ENCODE peak calls at places on chromosomes 3 and 15, in six cellular contexts. One of them, this sample, is unnamed.

GRCh38 chr3:159123877-159124276 is 322.0 kb downstream of the MFSD1 start:
- DNase-seq in tibial nerve: no peak
- DNase-seq in body of pancreas: no peak
- DNase-seq in SK-N-SH: no peak
- DNase-seq in AG04450: no peak
- DNase-seq in tibial artery: no peak
- DNase-seq in this sample: no peak

GRCh38 chr3:31196881-31197364 is 302.5 kb upstream of the GADL1 start:
- DNase-seq in tibial nerve: peak
- DNase-seq in body of pancreas: no peak
- DNase-seq in SK-N-SH: no peak
- DNase-seq in AG04450: no peak
- DNase-seq in tibial artery: peak
- DNase-seq in this sample: no peak

GRCh38 chr15:66578286-66578875 is 12.6 kb upstream of the LCTL start:
- DNase-seq in tibial nerve: no peak
- DNase-seq in body of pancreas: no peak
- DNase-seq in SK-N-SH: no peak
- DNase-seq in AG04450: peak
- DNase-seq in tibial artery: no peak
- DNase-seq in this sample: no peak

GRCh38 chr15:101479342-101479845 is 10.1 kb downstream of the PCSK6 start:
- DNase-seq in tibial nerve: no peak
- DNase-seq in body of pancreas: no peak
- DNase-seq in SK-N-SH: no peak
- DNase-seq in AG04450: no peak
- DNase-seq in tibial artery: no peak
- DNase-seq in this sample: no peak

GRCh38 chr3:112020653-112021052 is 13.9 kb upstream of the TMPRSS7 start:
- DNase-seq in tibial nerve: no peak
- DNase-seq in body of pancreas: no peak
- DNase-seq in SK-N-SH: no peak
- DNase-seq in AG04450: no peak
- DNase-seq in tibial artery: no peak
- DNase-seq in this sample: no peak

GRCh38 chr3:170563712-170564423 is 22.0 kb downstream of the SLC7A14 start:
- DNase-seq in tibial nerve: no peak
- DNase-seq in body of pancreas: no peak
- DNase-seq in SK-N-SH: peak
- DNase-seq in AG04450: peak
- DNase-seq in tibial artery: no peak
- DNase-seq in this sample: no peak

GRCh38 chr3:61682671-61683408 is 121.5 kb downstream of the PTPRG start:
- DNase-seq in tibial nerve: no peak
- DNase-seq in body of pancreas: no peak
- DNase-seq in SK-N-SH: no peak
- DNase-seq in AG04450: no peak
- DNase-seq in tibial artery: no peak
- DNase-seq in this sample: no peak

GRCh38 chr3:34213481-34213880 is 415.1 kb downstream of the PDCD6IP start:
- DNase-seq in tibial nerve: no peak
- DNase-seq in body of pancreas: peak
- DNase-seq in SK-N-SH: no peak
- DNase-seq in AG04450: no peak
- DNase-seq in tibial artery: no peak
- DNase-seq in this sample: no peak

GRCh38 chr15:66650433-66650832 is 51.6 kb upstream of the SMAD6 start:
- DNase-seq in tibial nerve: peak
- DNase-seq in body of pancreas: no peak
- DNase-seq in SK-N-SH: no peak
- DNase-seq in AG04450: no peak
- DNase-seq in tibial artery: peak
- DNase-seq in this sample: no peak

GRCh38 chr3:160929595-160929994 is 173.6 kb downstream of the PPM1L start:
- DNase-seq in tibial nerve: no peak
- DNase-seq in body of pancreas: peak
- DNase-seq in SK-N-SH: peak
- DNase-seq in AG04450: no peak
- DNase-seq in tibial artery: peak
- DNase-seq in this sample: no peak

GRCh38 chr15:51970981-51971352 is 611 bp downstream of the LEO1 start:
- DNase-seq in tibial nerve: no peak
- DNase-seq in body of pancreas: no peak
- DNase-seq in SK-N-SH: peak
- DNase-seq in AG04450: no peak
- DNase-seq in tibial artery: no peak
- DNase-seq in this sample: no peak

GRCh38 chr3:312170-312569 is 115.6 kb downstream of the CHL1 start:
- DNase-seq in tibial nerve: no peak
- DNase-seq in body of pancreas: no peak
- DNase-seq in SK-N-SH: no peak
- DNase-seq in AG04450: no peak
- DNase-seq in tibial artery: no peak
- DNase-seq in this sample: no peak

GRCh38 chr3:162992741-162993140 is 1496.1 kb downstream of the OTOL1 start:
- DNase-seq in tibial nerve: no peak
- DNase-seq in body of pancreas: no peak
- DNase-seq in SK-N-SH: no peak
- DNase-seq in AG04450: no peak
- DNase-seq in tibial artery: no peak
- DNase-seq in this sample: no peak

GRCh38 chr3:183967693-183968092 is 50.0 kb downstream of the ABCC5 start:
- DNase-seq in tibial nerve: no peak
- DNase-seq in body of pancreas: no peak
- DNase-seq in SK-N-SH: no peak
- DNase-seq in AG04450: no peak
- DNase-seq in tibial artery: no peak
- DNase-seq in this sample: no peak

GRCh38 chr3:178496911-178497310 is 39.3 kb upstream of the KCNMB2 start:
- DNase-seq in tibial nerve: no peak
- DNase-seq in body of pancreas: no peak
- DNase-seq in SK-N-SH: no peak
- DNase-seq in AG04450: no peak
- DNase-seq in tibial artery: no peak
- DNase-seq in this sample: no peak
- H3K4me3 ChIP-seq in tibial nerve: no peak
- H3K4me3 ChIP-seq in body of pancreas: no peak
- H3K4me3 ChIP-seq in SK-N-SH: no peak
- H3K4me3 ChIP-seq in AG04450: no peak
- H3K4me3 ChIP-seq in tibial artery: no peak
- H3K4me3 ChIP-seq in this sample: no peak

GRCh38 chr3:63097396-63097795 is 180.7 kb upstream of the SYNPR start:
- DNase-seq in tibial nerve: no peak
- DNase-seq in body of pancreas: no peak
- DNase-seq in SK-N-SH: no peak
- DNase-seq in AG04450: no peak
- DNase-seq in tibial artery: no peak
- DNase-seq in this sample: no peak

GRCh38 chr3:63092545-63092944 is 185.6 kb upstream of the SYNPR start:
- DNase-seq in tibial nerve: no peak
- DNase-seq in body of pancreas: no peak
- DNase-seq in SK-N-SH: no peak
- DNase-seq in AG04450: no peak
- DNase-seq in tibial artery: no peak
- DNase-seq in this sample: no peak

DNA sequence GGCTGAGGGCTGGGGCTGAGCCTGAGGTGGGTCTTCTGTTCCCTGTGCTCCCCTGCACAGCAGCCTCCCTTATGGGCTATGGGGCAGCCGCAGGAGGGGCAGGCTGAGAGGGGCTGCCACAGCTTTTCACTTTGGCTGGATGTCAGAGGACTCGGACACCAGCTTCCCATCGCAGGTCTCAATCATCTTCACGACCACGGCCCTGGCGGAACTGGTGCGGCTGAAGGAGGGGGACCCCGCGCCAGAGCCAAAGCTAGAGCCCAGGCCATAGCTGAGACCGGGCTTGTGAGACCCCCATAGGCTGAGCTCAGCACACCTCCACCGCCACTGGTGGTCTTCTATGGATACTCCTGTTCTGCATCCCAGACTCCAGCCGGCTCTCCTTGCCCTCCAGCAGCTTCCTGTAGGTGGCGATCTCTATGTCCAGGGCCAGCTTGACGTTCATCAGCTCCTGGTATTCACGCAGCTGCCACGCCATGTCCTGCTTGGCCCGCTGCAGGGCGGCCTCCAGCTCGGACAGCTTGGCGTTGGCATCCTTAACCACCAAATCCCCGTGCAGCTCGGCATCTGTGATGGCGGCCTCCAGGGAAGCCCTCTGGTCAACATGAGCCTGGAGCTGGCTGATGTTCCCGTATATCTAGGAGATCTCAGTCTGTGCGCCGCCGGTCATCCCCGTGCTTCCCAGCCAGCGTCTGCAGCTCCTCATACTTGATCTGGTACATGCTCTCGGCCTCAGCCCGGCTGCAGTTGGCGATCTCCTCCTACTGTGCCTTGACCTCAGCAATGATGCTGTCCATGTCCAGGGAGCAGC is 181.7 kb upstream of the SYNPR start:
- DNase-seq in tibial nerve: no peak
- DNase-seq in body of pancreas: no peak
- DNase-seq in SK-N-SH: no peak
- DNase-seq in AG04450: no peak
- DNase-seq in tibial artery: peak
- DNase-seq in this sample: no peak
- TF ChIP-seq CTCF in tibial nerve: no peak
- TF ChIP-seq CTCF in body of pancreas: no peak
- TF ChIP-seq CTCF in SK-N-SH: no peak
- TF ChIP-seq CTCF in AG04450: no peak
- TF ChIP-seq CTCF in tibial artery: no peak
- TF ChIP-seq CTCF in this sample: no peak

GRCh38 chr3:8895829-8896228 is 67.4 kb downstream of the RAD18 start:
- DNase-seq in tibial nerve: no peak
- DNase-seq in body of pancreas: no peak
- DNase-seq in SK-N-SH: no peak
- DNase-seq in AG04450: no peak
- DNase-seq in tibial artery: no peak
- DNase-seq in this sample: no peak

GRCh38 chr3:8903191-8903590 is 60.1 kb downstream of the RAD18 start:
- DNase-seq in tibial nerve: no peak
- DNase-seq in body of pancreas: no peak
- DNase-seq in SK-N-SH: no peak
- DNase-seq in AG04450: no peak
- DNase-seq in tibial artery: no peak
- DNase-seq in this sample: no peak

GRCh38 chr3:8900065-8900464 is 63.2 kb downstream of the RAD18 start:
- DNase-seq in tibial nerve: no peak
- DNase-seq in body of pancreas: no peak
- DNase-seq in SK-N-SH: no peak
- DNase-seq in AG04450: peak
- DNase-seq in tibial artery: no peak
- DNase-seq in this sample: no peak
- H3K27ac ChIP-seq in tibial nerve: no peak
- H3K27ac ChIP-seq in body of pancreas: no peak
- H3K27ac ChIP-seq in SK-N-SH: peak
- H3K27ac ChIP-seq in AG04450: no peak
- H3K27ac ChIP-seq in tibial artery: no peak
- H3K27ac ChIP-seq in this sample: no peak

GRCh38 chr15:60396560-60396963 is 1.2 kb downstream of the ANXA2 start:
- DNase-seq in tibial nerve: no peak
- DNase-seq in body of pancreas: no peak
- DNase-seq in SK-N-SH: no peak
- DNase-seq in AG04450: no peak
- DNase-seq in tibial artery: no peak
- DNase-seq in this sample: no peak
- H3K4me3 ChIP-seq in tibial nerve: peak
- H3K4me3 ChIP-seq in body of pancreas: no peak
- H3K4me3 ChIP-seq in SK-N-SH: peak
- H3K4me3 ChIP-seq in AG04450: peak
- H3K4me3 ChIP-seq in tibial artery: peak
- H3K4me3 ChIP-seq in this sample: peak

DNA sequence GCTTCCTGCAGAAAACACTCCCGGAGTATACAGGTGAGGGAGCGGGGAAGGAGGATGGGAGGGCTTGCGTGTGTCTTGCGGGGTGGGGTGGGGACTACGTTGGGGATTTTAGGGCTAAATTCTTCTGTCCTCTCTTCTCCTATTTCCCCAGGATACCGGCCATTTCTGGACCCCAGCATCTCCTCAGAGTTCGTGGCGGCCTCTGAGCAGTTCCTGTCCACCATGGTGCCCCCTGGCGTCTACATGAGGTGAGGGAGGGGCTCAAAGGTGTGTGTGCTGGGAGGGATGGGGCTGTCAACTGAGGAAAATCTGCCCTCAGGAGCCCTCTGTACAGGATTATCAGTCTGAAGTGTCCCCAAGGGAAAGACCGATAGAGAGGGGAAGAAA is 6.6 kb downstream of the DUOX1 start:
- DNase-seq in tibial nerve: no peak
- DNase-seq in body of pancreas: no peak
- DNase-seq in SK-N-SH: no peak
- DNase-seq in AG04450: no peak
- DNase-seq in tibial artery: no peak
- DNase-seq in this sample: no peak
- TF ChIP-seq CTCF in tibial nerve: no peak
- TF ChIP-seq CTCF in body of pancreas: no peak
- TF ChIP-seq CTCF in SK-N-SH: no peak
- TF ChIP-seq CTCF in AG04450: peak
- TF ChIP-seq CTCF in tibial artery: no peak
- TF ChIP-seq CTCF in this sample: no peak

GRCh38 chr3:66480666-66481065 is 20.2 kb downstream of the LRIG1 start:
- DNase-seq in tibial nerve: no peak
- DNase-seq in body of pancreas: no peak
- DNase-seq in SK-N-SH: no peak
- DNase-seq in AG04450: no peak
- DNase-seq in tibial artery: no peak
- DNase-seq in this sample: no peak
- H3K27ac ChIP-seq in tibial nerve: peak
- H3K27ac ChIP-seq in body of pancreas: peak
- H3K27ac ChIP-seq in SK-N-SH: no peak
- H3K27ac ChIP-seq in AG04450: no peak
- H3K27ac ChIP-seq in tibial artery: peak
- H3K27ac ChIP-seq in this sample: peak

DNA sequence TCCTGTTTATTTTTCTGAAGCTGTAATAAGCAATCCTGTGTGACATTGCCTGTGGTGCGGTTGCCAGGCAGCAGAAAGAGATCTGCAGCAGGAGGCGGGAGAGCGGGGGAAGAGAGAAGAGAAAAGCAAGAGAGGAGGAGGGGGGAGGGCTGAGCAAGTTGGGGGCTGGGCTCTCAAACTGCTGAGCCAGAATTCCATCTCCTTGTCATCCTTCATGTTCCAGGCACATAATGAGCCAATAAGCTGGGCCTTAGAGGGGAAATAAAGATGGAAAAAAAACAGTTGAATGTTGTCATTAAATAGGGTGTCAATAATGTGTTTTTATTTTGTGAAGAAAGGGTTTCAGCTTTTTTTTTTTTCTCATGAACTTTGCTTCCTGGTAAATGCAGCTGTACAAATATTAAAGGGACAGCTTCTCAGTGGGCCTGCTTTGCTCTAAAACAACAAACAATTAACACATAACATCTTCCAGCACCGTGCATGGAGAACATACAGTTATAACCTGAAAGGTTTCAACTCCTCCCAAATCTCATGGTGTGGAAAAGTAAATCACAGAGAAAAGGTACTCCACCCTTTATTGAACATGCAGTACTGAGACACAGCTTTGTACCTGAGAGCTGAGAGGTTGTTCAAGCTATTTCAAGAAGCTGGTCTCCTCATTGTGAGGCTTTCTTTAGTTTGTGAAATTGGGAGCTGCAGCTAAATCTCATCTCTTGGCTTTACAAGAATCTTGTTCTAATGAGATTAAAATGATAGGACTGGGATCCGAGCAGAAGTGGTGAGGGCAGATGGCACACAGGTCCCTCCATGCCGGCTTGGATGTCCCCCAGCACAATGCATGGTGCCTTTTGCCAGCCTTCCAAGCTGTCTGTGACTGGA is 451.1 kb upstream of the KCNMB2 start:
- DNase-seq in tibial nerve: peak
- DNase-seq in body of pancreas: peak
- DNase-seq in SK-N-SH: peak
- DNase-seq in AG04450: peak
- DNase-seq in tibial artery: peak
- DNase-seq in this sample: peak
- H3K4me3 ChIP-seq in tibial nerve: no peak
- H3K4me3 ChIP-seq in body of pancreas: no peak
- H3K4me3 ChIP-seq in SK-N-SH: no peak
- H3K4me3 ChIP-seq in AG04450: no peak
- H3K4me3 ChIP-seq in tibial artery: no peak
- H3K4me3 ChIP-seq in this sample: no peak